ENCODE peak calls at places on chromosomes 16 and 17, in four cellular contexts. H is CD8-positive, alpha-beta memory T cell; G is Peyer's patch; D is kidney. Q is an unnamed sample.

GRCh38 chr17:40980594-40980993 is 3.5 kb downstream of the KRT40 start:
- DNase-seq in H (no peak), G (no peak), D (peak; percentile 69), Q (no peak)

GRCh38 chr17:4712526-4712925 is 2.1 kb downstream of the ARRB2 start:
- DNase-seq in H (no peak), G (no peak), D (no peak), Q (no peak)

GRCh38 chr17:59451706-59452105 is 113.7 kb upstream of the DHX40 start:
- DNase-seq in H (no peak), G (no peak), D (no peak), Q (no peak)

GRCh38 chr17:11944587-11944986 is 52.7 kb downstream of the ZNF18 start:
- DNase-seq in H (no peak), G (no peak), D (no peak), Q (no peak)

GRCh38 chr16:1325261-1325660 is 8.2 kb upstream of the BAIAP3 start:
- DNase-seq in H (no peak), G (no peak), D (no peak), Q (no peak)

GRCh38 chr16:46947900-46948547 is 25.4 kb downstream of the DNAJA2 start:
- DNase-seq in H (no peak), G (no peak), D (peak; percentile 8), Q (no peak)

GRCh38 chr16:69761983-69762842 is at the start of gene WWP2:
- DNase-seq in H (peak; percentile 74), G (peak; percentile 74), D (peak; percentile 94), Q (peak; percentile 78)

GRCh38 chr16:83561876-83562275 is 245.9 kb upstream of the HSBP1 start:
- DNase-seq in H (no peak), G (no peak), D (no peak), Q (no peak)

GRCh38 chr16:85525464-85526117 is 87.5 kb upstream of the GSE1 start:
- DNase-seq in H (no peak), G (no peak), D (peak; percentile 32), Q (no peak)

GRCh38 chr16:73290258-73290657 is 242.3 kb upstream of the ZFHX3 start:
- DNase-seq in H (no peak), G (no peak), D (no peak), Q (no peak)

GRCh38 chr17:50957600-50958575 is 91.7 kb upstream of the TOB1 start:
- DNase-seq in H (no peak), G (no peak), D (no peak), Q (no peak)

GRCh38 chr17:63838586-63839184 is 3.8 kb downstream of the SMARCD2 start:
- DNase-seq in H (no peak), G (peak; percentile 40), D (peak; percentile 97), Q (peak; percentile 92)

GRCh38 chr17:64315032-64315490 is 52.0 kb upstream of the TEX2 start:
- DNase-seq in H (no peak), G (peak; percentile 25), D (peak; percentile 95), Q (no peak)

GRCh38 chr16:80299416-80299815 is 241.4 kb upstream of the DYNLRB2 start:
- DNase-seq in H (no peak), G (no peak), D (no peak), Q (no peak)

GRCh38 chr17:58195518-58196123 is 3.1 kb downstream of the EPX start:
- DNase-seq in H (no peak), G (no peak), D (no peak), Q (no peak)

GRCh38 chr17:42200702-42201101 is 6.4 kb upstream of the GHDC start:
- DNase-seq in H (no peak), G (no peak), D (no peak), Q (peak; percentile 33)

GRCh38 chr16:2089676-2090480 is 42.1 kb downstream of the TSC2 start:
- DNase-seq in H (no peak), G (no peak), D (no peak), Q (no peak)

GRCh38 chr17:81002409-81003361 is 11.0 kb downstream of the CHMP6 start:
- DNase-seq in H (no peak), G (no peak), D (peak; percentile 84), Q (no peak)

GRCh38 chr17:49964539-49965521 is 4.2 kb upstream of the DLX4 start:
- DNase-seq in H (no peak), G (no peak), D (no peak), Q (no peak)

GRCh38 chr16:57245472-57246113 is 534 bp downstream of the ARL2BP start:
- DNase-seq in H (no peak), G (peak; percentile 38), D (peak; percentile 83), Q (no peak)

GRCh38 chr16:26252598-26252997 is 560.8 kb downstream of the HS3ST4 start:
- DNase-seq in H (no peak), G (no peak), D (no peak), Q (no peak)
- H3K27ac ChIP-seq in H (no peak overlapping the region), G (no peak overlapping the region), D (no peak overlapping the region), Q (no peak overlapping the region)

GRCh38 chr17:77205396-77206124 is 64.8 kb downstream of the SEC14L1 start:
- DNase-seq in H (no peak), G (no peak), D (no peak), Q (no peak)
- H3K27ac ChIP-seq in H (no peak overlapping the region), G (no peak overlapping the region), D (no peak overlapping the region), Q (no peak overlapping the region)

DNA sequence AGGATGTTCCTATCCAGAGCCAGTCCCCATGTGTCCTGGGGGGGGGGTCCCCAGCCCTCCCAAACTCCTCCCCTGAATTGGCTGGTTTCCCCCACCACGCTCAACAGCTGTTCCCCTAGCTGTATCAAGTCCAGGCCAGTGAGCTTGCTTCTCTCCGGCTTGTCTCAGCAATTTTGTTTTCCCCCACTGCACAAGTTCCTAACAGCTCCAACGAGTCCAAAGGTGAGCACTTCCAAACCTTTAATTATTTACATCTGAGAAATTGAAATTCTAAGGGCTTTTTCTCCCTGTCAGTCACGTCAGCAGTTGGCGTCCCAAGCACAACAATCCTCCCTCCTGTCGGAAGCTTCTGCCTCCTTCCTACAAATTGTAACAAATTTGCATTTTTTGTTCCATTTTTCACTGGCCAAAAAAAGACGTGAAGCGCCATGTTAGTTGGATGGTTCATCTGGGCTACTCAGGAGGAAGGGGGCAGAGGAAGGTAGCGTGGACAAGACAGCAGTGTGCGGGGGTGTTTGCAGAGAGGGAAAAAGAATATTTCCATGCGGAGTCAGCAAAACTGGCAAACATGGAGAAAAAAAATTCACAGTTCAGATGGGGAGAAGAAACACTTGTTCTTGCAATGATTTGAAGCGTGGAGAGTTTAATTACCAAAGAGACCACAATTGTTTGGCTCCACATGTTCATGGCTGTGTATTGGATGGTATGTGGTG is 139.0 kb upstream of the ERCC4 start:
- DNase-seq in H (no peak), G (no peak), D (no peak), Q (no peak)
- H3K27ac ChIP-seq in H (no peak overlapping the region), G (no peak overlapping the region), D (peak overlapping the region; percentile 77), Q (no peak overlapping the region)

DNA sequence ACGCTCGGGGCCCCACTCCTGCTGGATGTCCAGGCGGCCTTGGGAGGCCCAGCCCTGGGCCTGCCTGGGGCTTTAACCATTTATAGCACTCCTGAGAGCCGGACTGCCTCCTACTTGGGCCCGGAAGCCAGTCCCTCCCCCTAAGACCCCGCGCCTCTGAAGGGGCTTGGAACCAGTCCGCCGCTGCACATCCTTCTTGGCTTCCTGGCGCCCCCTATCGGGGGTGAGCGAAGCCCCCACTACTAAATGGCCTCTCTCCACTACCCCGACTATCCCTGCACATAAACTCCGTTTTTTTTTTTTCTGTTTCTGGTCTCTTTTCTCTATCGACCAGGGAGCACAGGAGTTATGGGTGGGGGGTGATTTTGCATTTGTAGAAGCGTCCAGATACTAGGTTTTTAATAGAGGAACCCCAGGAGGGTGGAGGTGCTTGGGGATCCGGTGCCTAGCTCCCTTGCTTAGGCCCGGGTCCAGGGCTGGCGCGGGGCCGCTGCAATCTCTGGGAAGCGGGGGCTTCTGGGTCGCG is 633 bp upstream of the NOL3 start:
- DNase-seq in H (no peak), G (no peak), D (no peak), Q (no peak)
- H3K27ac ChIP-seq in H (peak overlapping the region; percentile 57), G (peak overlapping the region; percentile 64), D (peak overlapping the region; percentile 82), Q (peak overlapping the region; percentile 90)

GRCh38 chr16:27890006-27890405 is 173.5 kb downstream of the GSG1L start:
- DNase-seq in H (no peak), G (no peak), D (no peak), Q (no peak)
- H3K27ac ChIP-seq in H (no peak overlapping the region), G (no peak overlapping the region), D (no peak overlapping the region), Q (no peak overlapping the region)

GRCh38 chr16:74582984-74583383 is 23.9 kb downstream of the GLG1 start:
- DNase-seq in H (no peak), G (no peak), D (no peak), Q (no peak)
- H3K27ac ChIP-seq in H (no peak overlapping the region), G (no peak overlapping the region), D (no peak overlapping the region), Q (no peak overlapping the region)

GRCh38 chr17:44113382-44113781 is 10.1 kb downstream of the HDAC5 start:
- DNase-seq in H (no peak), G (no peak), D (peak; percentile 26), Q (no peak)
- H3K27ac ChIP-seq in H (no peak overlapping the region), G (no peak overlapping the region), D (no peak overlapping the region), Q (no peak overlapping the region)

GRCh38 chr17:6531575-6531974 is 24.8 kb downstream of the PITPNM3 start:
- DNase-seq in H (no peak), G (no peak), D (peak; percentile 26), Q (no peak)
- H3K27ac ChIP-seq in H (no peak overlapping the region), G (no peak overlapping the region), D (no peak overlapping the region), Q (no peak overlapping the region)

Q was measured in caudate nucleus.